ENCODE peak calls at places on chromosome 14, in five cellular contexts. R, A, T, W and P are unnamed samples.

GRCh38 chr14:100307215-100308111 is 1.2 kb upstream of the SLC25A29 start:
- DNase-seq in T (no peak), W (no peak), R (no peak), A (peak), P (peak)

GRCh38 chr14:73168274-73168673 is 32.0 kb downstream of the PSEN1 start:
- DNase-seq in A (no peak), W (no peak), T (no peak), R (no peak), P (no peak)

GRCh38 chr14:83883732-83884131 is 1646.2 kb upstream of the FLRT2 start:
- DNase-seq in A (no peak), T (no peak), W (no peak), R (no peak), P (peak)

GRCh38 chr14:85453401-85453800 is 76.5 kb upstream of the FLRT2 start:
- DNase-seq in A (no peak), W (no peak), T (no peak), R (no peak), P (no peak)

GRCh38 chr14:102226356-102227125 is 78.4 kb downstream of the MOK start:
- DNase-seq in A (no peak), T (no peak), W (no peak), R (no peak), P (no peak)

GRCh38 chr14:101456246-101457159 is 104.8 kb upstream of the DIO3 start:
- DNase-seq in A (no peak), W (no peak), R (no peak), T (no peak), P (no peak)

GRCh38 chr14:98622208-98623051 is 649.6 kb downstream of the BCL11B start:
- DNase-seq in R (no peak), W (no peak), A (no peak), T (no peak), P (no peak)

GRCh38 chr14:76761849-76762616 is 765 bp downstream of the VASH1 start:
- DNase-seq in T (no peak), R (no peak), A (no peak), W (no peak), P (no peak)

GRCh38 chr14:104954746-104955395 is 23.3 kb downstream of the AHNAK2 start:
- DNase-seq in R (no peak), W (no peak), A (no peak), T (no peak), P (no peak)

GRCh38 chr14:64178814-64179213 is 115.4 kb downstream of the ESR2 start:
- DNase-seq in T (no peak), W (no peak), A (no peak), R (no peak), P (no peak)

GRCh38 chr14:78974691-78975090 is 804.5 kb downstream of the NRXN3 start:
- DNase-seq in A (no peak), R (no peak), T (peak), W (no peak), P (no peak)

GRCh38 chr14:59187802-59188460 is 536 bp upstream of the DAAM1 start:
- DNase-seq in T (no peak), W (no peak), R (no peak), A (peak), P (peak)

GRCh38 chr14:104207142-104207845 is 68.9 kb downstream of the KIF26A start:
- DNase-seq in R (no peak), A (no peak), T (no peak), W (no peak), P (no peak)

GRCh38 chr14:97218336-97218712 is 421.1 kb downstream of the VRK1 start:
- DNase-seq in A (no peak), W (no peak), R (no peak), T (no peak), P (no peak)

GRCh38 chr14:90409209-90409730 is 12.4 kb downstream of the CALM1 start:
- DNase-seq in W (no peak), A (peak), T (peak), R (no peak), P (no peak)

GRCh38 chr14:106417224-106418049 is 891.1 kb downstream of the TMEM121 start:
- DNase-seq in A (peak), W (peak), T (peak), R (no peak), P (peak)

GRCh38 chr14:101711041-101711861 is 50.3 kb upstream of the PPP2R5C start:
- DNase-seq in R (no peak), A (no peak), W (no peak), T (no peak), P (no peak)

GRCh38 chr14:104148433-104149277 is 10.3 kb downstream of the KIF26A start:
- DNase-seq in T (no peak), W (no peak), R (no peak), A (no peak), P (no peak)

GRCh38 chr14:51552768-51553426 is 98.8 kb upstream of the FRMD6 start:
- DNase-seq in A (peak), R (no peak), T (no peak), W (no peak), P (no peak)

GRCh38 chr14:104974665-104975390 is 3.3 kb downstream of the AHNAK2 start:
- DNase-seq in T (no peak), R (no peak), W (no peak), A (no peak), P (no peak)

GRCh38 chr14:77478796-77479195 is 19.8 kb downstream of the ISM2 start:
- DNase-seq in R (no peak), A (no peak), T (no peak), W (no peak), P (no peak)

GRCh38 chr14:32370720-32371119 is 41.6 kb downstream of the AKAP6 start:
- DNase-seq in A (no peak), W (no peak), R (peak), T (peak), P (no peak)

GRCh38 chr14:30227871-30228270 is 300.2 kb upstream of the PRKD1 start:
- DNase-seq in A (no peak), R (no peak), T (peak), W (no peak), P (no peak)

GRCh38 chr14:37340353-37340752 is 142.6 kb downstream of the MIPOL1 start:
- DNase-seq in T (no peak), R (no peak), W (no peak), A (no peak), P (no peak)

GRCh38 chr14:90632451-90632850 is 183.8 kb downstream of the TTC7B start:
- DNase-seq in W (no peak), A (no peak), T (no peak), R (no peak), P (no peak)

GRCh38 chr14:103703433-103704385 is 11.5 kb downstream of the XRCC3 start:
- DNase-seq in A (no peak), R (no peak), T (no peak), W (no peak), P (no peak)

GRCh38 chr14:103021817-103022668 is 35.3 kb downstream of the CDC42BPB start:
- DNase-seq in T (peak), A (peak), W (no peak), R (no peak), P (no peak)

GRCh38 chr14:76091036-76091435 is 60.7 kb upstream of the GPATCH2L start:
- DNase-seq in R (peak), W (no peak), T (peak), A (peak), P (peak)

GRCh38 chr14:71142375-71143038 is 235.2 kb downstream of the PCNX1 start:
- DNase-seq in R (no peak), T (peak), A (no peak), W (no peak), P (no peak)

GRCh38 chr14:83470466-83470865 is 1936.8 kb upstream of the SEL1L start:
- DNase-seq in A (no peak), R (no peak), T (peak), W (no peak), P (no peak)

GRCh38 chr14:95523051-95523817 is 6.8 kb upstream of the SYNE3 start:
- DNase-seq in W (no peak), T (no peak), R (no peak), A (no peak), P (no peak)

GRCh38 chr14:102317564-102318248 is 1.8 kb upstream of the ZNF839 start:
- DNase-seq in T (peak), A (no peak), W (no peak), R (no peak), P (no peak)

GRCh38 chr14:77338332-77338731 is 17.5 kb downstream of the GSTZ1 start:
- DNase-seq in T (no peak), R (no peak), A (no peak), W (no peak), P (no peak)

GRCh38 chr14:103886304-103887169 is 39.2 kb upstream of the PPP1R13B start:
- DNase-seq in T (peak), R (no peak), A (no peak), W (no peak), P (peak)

GRCh38 chr14:53894456-53894855 is 62.2 kb downstream of the BMP4 start:
- DNase-seq in A (no peak), R (no peak), W (no peak), T (peak), P (no peak)

GRCh38 chr14:44639986-44640385 is 132.9 kb upstream of the FSCB start:
- DNase-seq in R (no peak), A (no peak), W (no peak), T (no peak), P (no peak)

GRCh38 chr14:32345311-32345771 is 16.2 kb downstream of the AKAP6 start:
- DNase-seq in T (peak), R (no peak), W (no peak), A (no peak), P (no peak)

GRCh38 chr14:105118646-105119409 is 49.7 kb downstream of the JAG2 start:
- DNase-seq in W (no peak), R (no peak), A (peak), T (no peak), P (no peak)